ENCODE peak calls at places on chromosomes 4 and X, in ten cellular contexts. One of them, this sample, is unnamed.

GRCh38 chr4:189843392-189844009 is 97.2 kb upstream of the FRG1 start:
- DNase-seq in CD4-positive, alpha-beta memory T cell: no peak
- DNase-seq in AG09309: no peak
- DNase-seq in CD8-positive, alpha-beta T cell: no peak
- DNase-seq in breast epithelium: no peak
- DNase-seq in cardiac muscle cell: no peak
- DNase-seq in brain microvascular endothelial cell: no peak
- DNase-seq in esophagus squamous epithelium: no peak
- DNase-seq in NB4: no peak
- DNase-seq in MM.1S: no peak
- DNase-seq in this sample: no peak

GRCh38 chrX:31165241-31166035 is 93.6 kb upstream of the FTHL17 start:
- DNase-seq in CD4-positive, alpha-beta memory T cell: no peak
- DNase-seq in AG09309: no peak
- DNase-seq in CD8-positive, alpha-beta T cell: no peak
- DNase-seq in breast epithelium: no peak
- DNase-seq in cardiac muscle cell: peak; percentile 73
- DNase-seq in brain microvascular endothelial cell: peak; percentile 60
- DNase-seq in esophagus squamous epithelium: no peak
- DNase-seq in NB4: no peak
- DNase-seq in MM.1S: no peak
- DNase-seq in this sample: no peak

GRCh38 chr4:183348706-183349659 is 26.8 kb upstream of the CLDN24 start:
- DNase-seq in CD4-positive, alpha-beta memory T cell: no peak
- DNase-seq in AG09309: peak; percentile 95
- DNase-seq in CD8-positive, alpha-beta T cell: no peak
- DNase-seq in breast epithelium: no peak
- DNase-seq in cardiac muscle cell: peak; percentile 83
- DNase-seq in brain microvascular endothelial cell: peak; percentile 85
- DNase-seq in esophagus squamous epithelium: no peak
- DNase-seq in NB4: peak; percentile 28
- DNase-seq in MM.1S: no peak
- DNase-seq in this sample: no peak

GRCh38 chr4:13656569-13656988 is 29.1 kb upstream of the BOD1L1 start:
- DNase-seq in CD4-positive, alpha-beta memory T cell: peak; percentile 54
- DNase-seq in AG09309: peak; percentile 38
- DNase-seq in CD8-positive, alpha-beta T cell: peak; percentile 63
- DNase-seq in breast epithelium: peak; percentile 56
- DNase-seq in cardiac muscle cell: peak; percentile 83
- DNase-seq in brain microvascular endothelial cell: peak; percentile 60
- DNase-seq in esophagus squamous epithelium: no peak
- DNase-seq in NB4: peak; percentile 71
- DNase-seq in MM.1S: peak; percentile 55
- DNase-seq in this sample: peak; percentile 31

GRCh38 chrX:51802917-51803688 is 59.9 kb downstream of the GSPT2 start:
- DNase-seq in CD4-positive, alpha-beta memory T cell: peak; percentile 43
- DNase-seq in AG09309: no peak
- DNase-seq in CD8-positive, alpha-beta T cell: peak; percentile 63
- DNase-seq in breast epithelium: no peak
- DNase-seq in cardiac muscle cell: peak; percentile 77
- DNase-seq in brain microvascular endothelial cell: peak; percentile 40
- DNase-seq in esophagus squamous epithelium: no peak
- DNase-seq in NB4: no peak
- DNase-seq in MM.1S: peak; percentile 70
- DNase-seq in this sample: peak; percentile 49

GRCh38 chrX:134542485-134542884 is 82.5 kb downstream of the HPRT1 start:
- DNase-seq in CD4-positive, alpha-beta memory T cell: no peak
- DNase-seq in AG09309: no peak
- DNase-seq in CD8-positive, alpha-beta T cell: no peak
- DNase-seq in breast epithelium: no peak
- DNase-seq in cardiac muscle cell: peak; percentile 88
- DNase-seq in brain microvascular endothelial cell: no peak
- DNase-seq in esophagus squamous epithelium: no peak
- DNase-seq in NB4: peak; percentile 89
- DNase-seq in MM.1S: no peak
- DNase-seq in this sample: no peak

GRCh38 chr4:70533211-70533610 is 14.8 kb downstream of the AMTN start:
- DNase-seq in CD4-positive, alpha-beta memory T cell: no peak
- DNase-seq in AG09309: no peak
- DNase-seq in CD8-positive, alpha-beta T cell: no peak
- DNase-seq in breast epithelium: no peak
- DNase-seq in cardiac muscle cell: no peak
- DNase-seq in brain microvascular endothelial cell: no peak
- DNase-seq in esophagus squamous epithelium: no peak
- DNase-seq in NB4: no peak
- DNase-seq in MM.1S: no peak
- DNase-seq in this sample: no peak

GRCh38 chr4:2535386-2536192 is 858 bp upstream of the FAM193A start:
- DNase-seq in CD4-positive, alpha-beta memory T cell: peak; percentile 54
- DNase-seq in AG09309: no peak
- DNase-seq in CD8-positive, alpha-beta T cell: peak; percentile 53
- DNase-seq in breast epithelium: no peak
- DNase-seq in cardiac muscle cell: peak; percentile 33
- DNase-seq in brain microvascular endothelial cell: no peak
- DNase-seq in esophagus squamous epithelium: no peak
- DNase-seq in NB4: peak; percentile 96
- DNase-seq in MM.1S: peak; percentile 34
- DNase-seq in this sample: no peak

GRCh38 chr4:124783847-124784246 is 71.3 kb upstream of the ANKRD50 start:
- DNase-seq in CD4-positive, alpha-beta memory T cell: no peak
- DNase-seq in AG09309: no peak
- DNase-seq in CD8-positive, alpha-beta T cell: no peak
- DNase-seq in breast epithelium: no peak
- DNase-seq in cardiac muscle cell: no peak
- DNase-seq in brain microvascular endothelial cell: peak; percentile 70
- DNase-seq in esophagus squamous epithelium: no peak
- DNase-seq in NB4: no peak
- DNase-seq in MM.1S: no peak
- DNase-seq in this sample: no peak

GRCh38 chr4:164261831-164262230 is 492.1 kb upstream of the SMIM31 start:
- DNase-seq in CD4-positive, alpha-beta memory T cell: no peak
- DNase-seq in AG09309: no peak
- DNase-seq in CD8-positive, alpha-beta T cell: no peak
- DNase-seq in breast epithelium: no peak
- DNase-seq in cardiac muscle cell: no peak
- DNase-seq in brain microvascular endothelial cell: no peak
- DNase-seq in esophagus squamous epithelium: no peak
- DNase-seq in NB4: no peak
- DNase-seq in MM.1S: no peak
- DNase-seq in this sample: no peak

GRCh38 chrX:17878028-17878670 is 17.1 kb upstream of the RAI2 start:
- DNase-seq in CD4-positive, alpha-beta memory T cell: no peak
- DNase-seq in AG09309: no peak
- DNase-seq in CD8-positive, alpha-beta T cell: no peak
- DNase-seq in breast epithelium: no peak
- DNase-seq in cardiac muscle cell: no peak
- DNase-seq in brain microvascular endothelial cell: no peak
- DNase-seq in esophagus squamous epithelium: no peak
- DNase-seq in NB4: no peak
- DNase-seq in MM.1S: no peak
- DNase-seq in this sample: no peak

GRCh38 chrX:150961631-150962030 is 21.5 kb upstream of the HMGB3 start:
- DNase-seq in CD4-positive, alpha-beta memory T cell: no peak
- DNase-seq in AG09309: no peak
- DNase-seq in CD8-positive, alpha-beta T cell: no peak
- DNase-seq in breast epithelium: no peak
- DNase-seq in cardiac muscle cell: no peak
- DNase-seq in brain microvascular endothelial cell: no peak
- DNase-seq in esophagus squamous epithelium: no peak
- DNase-seq in NB4: no peak
- DNase-seq in MM.1S: no peak
- DNase-seq in this sample: no peak

GRCh38 chrX:8987672-8988250 is 46.2 kb downstream of the FAM9B start:
- DNase-seq in CD4-positive, alpha-beta memory T cell: peak; percentile 77
- DNase-seq in AG09309: no peak
- DNase-seq in CD8-positive, alpha-beta T cell: peak; percentile 43
- DNase-seq in breast epithelium: no peak
- DNase-seq in cardiac muscle cell: no peak
- DNase-seq in brain microvascular endothelial cell: no peak
- DNase-seq in esophagus squamous epithelium: no peak
- DNase-seq in NB4: no peak
- DNase-seq in MM.1S: peak; percentile 86
- DNase-seq in this sample: no peak

GRCh38 chr4:1766336-1767057 is 26.6 kb upstream of the FGFR3 start:
- DNase-seq in CD4-positive, alpha-beta memory T cell: no peak
- DNase-seq in AG09309: no peak
- DNase-seq in CD8-positive, alpha-beta T cell: no peak
- DNase-seq in breast epithelium: no peak
- DNase-seq in cardiac muscle cell: no peak
- DNase-seq in brain microvascular endothelial cell: no peak
- DNase-seq in esophagus squamous epithelium: no peak
- DNase-seq in NB4: no peak
- DNase-seq in MM.1S: no peak
- DNase-seq in this sample: no peak

GRCh38 chr4:173932701-173933100 is 350.8 kb downstream of the FBXO8 start:
- DNase-seq in CD4-positive, alpha-beta memory T cell: no peak
- DNase-seq in AG09309: no peak
- DNase-seq in CD8-positive, alpha-beta T cell: no peak
- DNase-seq in breast epithelium: no peak
- DNase-seq in cardiac muscle cell: no peak
- DNase-seq in brain microvascular endothelial cell: no peak
- DNase-seq in esophagus squamous epithelium: no peak
- DNase-seq in NB4: no peak
- DNase-seq in MM.1S: no peak
- DNase-seq in this sample: no peak

GRCh38 chr4:176791591-176792347 is 953 bp downstream of the VEGFC start:
- DNase-seq in CD4-positive, alpha-beta memory T cell: no peak
- DNase-seq in AG09309: no peak
- DNase-seq in CD8-positive, alpha-beta T cell: no peak
- DNase-seq in breast epithelium: no peak
- DNase-seq in cardiac muscle cell: peak; percentile 58
- DNase-seq in brain microvascular endothelial cell: no peak
- DNase-seq in esophagus squamous epithelium: no peak
- DNase-seq in NB4: no peak
- DNase-seq in MM.1S: peak; percentile 43
- DNase-seq in this sample: no peak

GRCh38 chr4:32133141-32133540 is 1413.0 kb downstream of the PCDH7 start:
- DNase-seq in CD4-positive, alpha-beta memory T cell: no peak
- DNase-seq in AG09309: no peak
- DNase-seq in CD8-positive, alpha-beta T cell: no peak
- DNase-seq in breast epithelium: no peak
- DNase-seq in cardiac muscle cell: no peak
- DNase-seq in brain microvascular endothelial cell: no peak
- DNase-seq in esophagus squamous epithelium: no peak
- DNase-seq in NB4: no peak
- DNase-seq in MM.1S: no peak
- DNase-seq in this sample: no peak

GRCh38 chrX:30971761-30972603 is 82.9 kb upstream of the TAB3 start:
- DNase-seq in CD4-positive, alpha-beta memory T cell: no peak
- DNase-seq in AG09309: peak; percentile 11
- DNase-seq in CD8-positive, alpha-beta T cell: peak; percentile 8
- DNase-seq in breast epithelium: no peak
- DNase-seq in cardiac muscle cell: peak; percentile 58
- DNase-seq in brain microvascular endothelial cell: peak; percentile 38
- DNase-seq in esophagus squamous epithelium: no peak
- DNase-seq in NB4: peak; percentile 52
- DNase-seq in MM.1S: peak; percentile 38
- DNase-seq in this sample: no peak

GRCh38 chrX:14871767-14872166 is 1.1 kb downstream of the FANCB start:
- DNase-seq in CD4-positive, alpha-beta memory T cell: no peak
- DNase-seq in AG09309: no peak
- DNase-seq in CD8-positive, alpha-beta T cell: no peak
- DNase-seq in breast epithelium: no peak
- DNase-seq in cardiac muscle cell: no peak
- DNase-seq in brain microvascular endothelial cell: no peak
- DNase-seq in esophagus squamous epithelium: no peak
- DNase-seq in NB4: no peak
- DNase-seq in MM.1S: no peak
- DNase-seq in this sample: no peak
- H3K4me3 ChIP-seq in CD4-positive, alpha-beta memory T cell: no peak overlapping the region
- H3K4me3 ChIP-seq in AG09309: no peak overlapping the region
- H3K4me3 ChIP-seq in CD8-positive, alpha-beta T cell: no peak overlapping the region
- H3K4me3 ChIP-seq in breast epithelium: no peak overlapping the region
- H3K4me3 ChIP-seq in cardiac muscle cell: no peak overlapping the region
- H3K4me3 ChIP-seq in brain microvascular endothelial cell: no peak overlapping the region
- H3K4me3 ChIP-seq in esophagus squamous epithelium: no peak overlapping the region
- H3K4me3 ChIP-seq in NB4: peak overlapping the region; percentile 79
- H3K4me3 ChIP-seq in MM.1S: peak overlapping the region; percentile 41
- H3K4me3 ChIP-seq in this sample: peak overlapping the region; percentile 64

GRCh38 chrX:2497961-2498780 is 2.6 kb downstream of the DHRSX start:
- DNase-seq in CD4-positive, alpha-beta memory T cell: no peak
- DNase-seq in AG09309: no peak
- DNase-seq in CD8-positive, alpha-beta T cell: no peak
- DNase-seq in breast epithelium: no peak
- DNase-seq in cardiac muscle cell: peak; percentile 38
- DNase-seq in brain microvascular endothelial cell: no peak
- DNase-seq in esophagus squamous epithelium: no peak
- DNase-seq in NB4: no peak
- DNase-seq in MM.1S: no peak
- DNase-seq in this sample: no peak
- H3K4me3 ChIP-seq in CD4-positive, alpha-beta memory T cell: no peak overlapping the region
- H3K4me3 ChIP-seq in AG09309: no peak overlapping the region
- H3K4me3 ChIP-seq in CD8-positive, alpha-beta T cell: no peak overlapping the region
- H3K4me3 ChIP-seq in breast epithelium: peak overlapping the region; percentile 96
- H3K4me3 ChIP-seq in cardiac muscle cell: peak overlapping the region; percentile 58
- H3K4me3 ChIP-seq in brain microvascular endothelial cell: peak overlapping the region; percentile 72
- H3K4me3 ChIP-seq in esophagus squamous epithelium: peak overlapping the region; percentile 90
- H3K4me3 ChIP-seq in NB4: peak overlapping the region; percentile 64
- H3K4me3 ChIP-seq in MM.1S: no peak overlapping the region
- H3K4me3 ChIP-seq in this sample: no peak overlapping the region

DNA sequence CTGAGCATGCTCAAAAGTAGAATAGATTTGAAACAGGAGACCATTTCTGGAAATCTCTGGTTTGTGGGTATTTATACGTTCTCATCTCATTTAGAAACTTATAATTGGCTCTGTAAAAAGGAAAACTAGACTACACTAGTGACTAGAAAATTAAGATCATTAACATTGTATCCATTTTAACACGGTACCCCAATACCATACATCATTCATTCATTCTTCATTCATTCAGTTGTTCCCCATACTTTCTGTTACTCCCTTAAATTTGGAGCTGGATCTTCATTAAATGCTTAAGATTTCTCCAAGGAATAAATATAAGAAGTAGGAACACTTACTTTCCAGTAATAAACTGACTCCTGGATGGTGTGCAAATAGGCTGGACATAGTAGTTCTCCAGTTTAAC is 1.3 kb downstream of the ARSJ start:
- DNase-seq in CD4-positive, alpha-beta memory T cell: no peak
- DNase-seq in AG09309: no peak
- DNase-seq in CD8-positive, alpha-beta T cell: no peak
- DNase-seq in breast epithelium: no peak
- DNase-seq in cardiac muscle cell: no peak
- DNase-seq in brain microvascular endothelial cell: no peak
- DNase-seq in esophagus squamous epithelium: no peak
- DNase-seq in NB4: no peak
- DNase-seq in MM.1S: no peak
- DNase-seq in this sample: no peak
- H3K4me3 ChIP-seq in CD4-positive, alpha-beta memory T cell: no peak overlapping the region
- H3K4me3 ChIP-seq in AG09309: peak overlapping the region; percentile 85
- H3K4me3 ChIP-seq in CD8-positive, alpha-beta T cell: no peak overlapping the region
- H3K4me3 ChIP-seq in breast epithelium: peak overlapping the region; percentile 55
- H3K4me3 ChIP-seq in cardiac muscle cell: no peak overlapping the region
- H3K4me3 ChIP-seq in brain microvascular endothelial cell: peak overlapping the region; percentile 72
- H3K4me3 ChIP-seq in esophagus squamous epithelium: peak overlapping the region; percentile 84
- H3K4me3 ChIP-seq in NB4: no peak overlapping the region
- H3K4me3 ChIP-seq in MM.1S: no peak overlapping the region
- H3K4me3 ChIP-seq in this sample: no peak overlapping the region

DNA sequence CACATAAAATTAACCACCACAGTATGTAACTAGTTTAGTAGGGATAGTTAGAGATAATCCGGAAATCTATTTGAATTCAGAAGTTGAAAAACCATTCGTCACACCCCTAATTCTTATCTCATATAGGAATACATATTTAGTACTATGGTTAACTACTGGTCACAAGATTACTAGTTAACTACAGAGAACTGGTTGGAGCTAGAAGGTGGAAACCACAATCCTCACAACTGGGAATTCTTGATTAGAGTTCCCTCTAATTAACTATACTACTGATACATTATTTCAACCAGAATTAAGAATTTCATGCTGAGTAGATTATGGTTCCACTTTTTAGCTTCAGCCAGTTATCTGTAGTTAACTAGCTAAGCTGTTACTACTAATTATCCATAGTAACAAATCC is 39.9 kb upstream of the NKAP start:
- DNase-seq in CD4-positive, alpha-beta memory T cell: no peak
- DNase-seq in AG09309: no peak
- DNase-seq in CD8-positive, alpha-beta T cell: no peak
- DNase-seq in breast epithelium: no peak
- DNase-seq in cardiac muscle cell: no peak
- DNase-seq in brain microvascular endothelial cell: no peak
- DNase-seq in esophagus squamous epithelium: no peak
- DNase-seq in NB4: no peak
- DNase-seq in MM.1S: no peak
- DNase-seq in this sample: no peak
- H3K4me3 ChIP-seq in CD4-positive, alpha-beta memory T cell: no peak overlapping the region
- H3K4me3 ChIP-seq in AG09309: no peak overlapping the region
- H3K4me3 ChIP-seq in CD8-positive, alpha-beta T cell: no peak overlapping the region
- H3K4me3 ChIP-seq in breast epithelium: no peak overlapping the region
- H3K4me3 ChIP-seq in cardiac muscle cell: no peak overlapping the region
- H3K4me3 ChIP-seq in brain microvascular endothelial cell: no peak overlapping the region
- H3K4me3 ChIP-seq in esophagus squamous epithelium: no peak overlapping the region
- H3K4me3 ChIP-seq in NB4: no peak overlapping the region
- H3K4me3 ChIP-seq in MM.1S: no peak overlapping the region
- H3K4me3 ChIP-seq in this sample: no peak overlapping the region

This sample was measured in GM12864.